ENCODE peak calls at places on chromosome 4, in four cellular contexts. S, X, R and C are unnamed samples.

GRCh38 chr4:108247511-108248088 is 78.9 kb upstream of the LEF1 start:
- DNase-seq in S (no peak), X (peak; percentile 3), R (no peak), C (no peak)

GRCh38 chr4:87032884-87033533 is 98.2 kb downstream of the AFF1 start:
- DNase-seq in S (no peak), X (no peak), R (peak; percentile 94), C (no peak)

GRCh38 chr4:2792711-2793577 is at the start of gene SH3BP2:
- DNase-seq in S (no peak), X (peak; percentile 72), R (peak; percentile 67), C (peak; percentile 93)

GRCh38 chr4:51885371-51885770 is 42.4 kb downstream of the DCUN1D4 start:
- DNase-seq in S (no peak), X (peak; percentile 10), R (peak; percentile 60), C (no peak)

GRCh38 chr4:113496698-113497097 is 264.8 kb downstream of the CAMK2D start:
- DNase-seq in S (no peak), X (no peak), R (peak; percentile 11), C (no peak)

GRCh38 chr4:158020734-158021346 is 152.0 kb downstream of the GASK1B start:
- DNase-seq in S (peak; percentile 69), X (no peak), R (peak; percentile 91), C (no peak)

GRCh38 chr4:71614626-71615025 is 169.3 kb downstream of the GC start:
- DNase-seq in S (no peak), X (peak; percentile 56), R (no peak), C (no peak)

GRCh38 chr4:2254665-2255500 is 7.0 kb downstream of the MXD4 start:
- DNase-seq in S (no peak), X (no peak), R (no peak), C (peak; percentile 64)

GRCh38 chr4:147761218-147761883 is 29.5 kb downstream of the ARHGAP10 start:
- DNase-seq in S (no peak), X (no peak), R (no peak), C (no peak)

GRCh38 chr4:160370046-160370445 is 1267.2 kb downstream of the RAPGEF2 start:
- DNase-seq in S (no peak), X (no peak), R (no peak), C (no peak)